ENCODE peak calls at places on chromosomes 12 and 14, in five cellular contexts. H is fibroblast of pulmonary artery; M is epithelial cell of esophagus; B is lower lobe of right lung; J is effector memory CD8-positive, alpha-beta T cell. N is an unnamed sample.

GRCh38 chr12:27723212-27723611 is 12.6 kb downstream of the MRPS35 start:
- DNase-seq in M (no peak), B (no peak), J (no peak), H (no peak), N (no peak)

GRCh38 chr12:68960162-68960501 is 27.2 kb upstream of the CPM start:
- DNase-seq in B (no peak), J (no peak), H (peak; percentile 35), M (no peak), N (no peak)

GRCh38 chr12:50390284-50390683 is 6.1 kb downstream of the FAM186A start:
- DNase-seq in M (peak; percentile 82), B (no peak), H (peak; percentile 88), J (no peak), N (no peak)

GRCh38 chr14:24965934-24966593 is 83.9 kb downstream of the STXBP6 start:
- DNase-seq in B (no peak), H (peak; percentile 79), J (no peak), M (peak; percentile 2), N (no peak)

GRCh38 chr14:45716506-45716905 is 463.5 kb upstream of the MIS18BP1 start:
- DNase-seq in M (peak; percentile 5), J (no peak), H (no peak), B (no peak), N (no peak)

GRCh38 chr12:32454075-32454474 is 54.7 kb downstream of the FGD4 start:
- DNase-seq in M (peak; percentile 73), J (no peak), B (no peak), H (peak; percentile 77), N (no peak)

GRCh38 chr14:61584258-61584657 is 111.1 kb upstream of the HIF1A start:
- DNase-seq in B (no peak), M (peak; percentile 87), J (no peak), H (peak; percentile 72), N (no peak)

GRCh38 chr12:118436986-118437385 is 60.6 kb downstream of the SUDS3 start:
- DNase-seq in H (peak; percentile 5), B (no peak), M (no peak), J (no peak), N (no peak)

GRCh38 chr14:54796961-54797360 is 105.7 kb downstream of the GCH1 start:
- DNase-seq in M (peak; percentile 72), J (no peak), B (no peak), H (peak; percentile 63), N (no peak)

GRCh38 chr14:50064993-50065392 is 51.4 kb downstream of the VCPKMT start:
- DNase-seq in H (no peak), M (peak; percentile 60), B (no peak), J (peak; percentile 62), N (peak; percentile 30)

GRCh38 chr12:13171921-13172859 is 24.3 kb upstream of the EMP1 start:
- DNase-seq in J (no peak), M (peak; percentile 91), H (no peak), B (no peak), N (no peak)

GRCh38 chr14:66435683-66436082 is 50.5 kb upstream of the CCDC196 start:
- DNase-seq in M (no peak), J (no peak), H (no peak), B (no peak), N (no peak)

GRCh38 chr14:68124885-68125731 is 305.5 kb downstream of the RAD51B start:
- DNase-seq in J (no peak), B (no peak), H (peak; percentile 82), M (peak; percentile 87), N (no peak)

GRCh38 chr14:41873379-41874034 is 266.8 kb downstream of the LRFN5 start:
- DNase-seq in J (no peak), B (no peak), M (no peak), H (peak; percentile 78), N (no peak)

GRCh38 chr12:42967850-42968249 is 378.3 kb upstream of the PRICKLE1 start:
- DNase-seq in M (no peak), B (no peak), J (no peak), H (no peak), N (no peak)

GRCh38 chr12:28857327-28857726 is 291.8 kb upstream of the FAR2 start:
- DNase-seq in H (no peak), M (no peak), B (no peak), J (no peak), N (no peak)

GRCh38 chr14:75886661-75887348 is 95.0 kb downstream of the TGFB3 start:
- DNase-seq in J (no peak), M (peak; percentile 54), B (no peak), H (peak; percentile 60), N (no peak)

GRCh38 chr12:51082561-51083139 is 746 bp downstream of the CSRNP2 start:
- DNase-seq in J (peak; percentile 9), H (peak; percentile 42), M (peak; percentile 24), B (no peak), N (peak; percentile 30)

GRCh38 chr12:67661311-67662011 is 12.9 kb downstream of the DYRK2 start:
- DNase-seq in M (no peak), B (no peak), H (no peak), J (no peak), N (no peak)

GRCh38 chr14:91681116-91681515 is 50.8 kb downstream of the CATSPERB start:
- DNase-seq in B (no peak), H (no peak), J (no peak), M (no peak), N (no peak)

GRCh38 chr12:26121323-26121740 is 3.5 kb downstream of the BHLHE41 start:
- DNase-seq in H (no peak), J (no peak), M (no peak), B (no peak), N (no peak)

GRCh38 chr12:20142956-20143355 is 225.4 kb upstream of the PDE3A start:
- DNase-seq in B (no peak), H (no peak), J (no peak), M (no peak), N (no peak)

GRCh38 chr14:21191809-21192446 is 36.1 kb upstream of the OR5AU1 start:
- DNase-seq in H (peak; percentile 40), M (peak; percentile 55), B (peak; percentile 92), J (peak; percentile 64), N (peak; percentile 38)

GRCh38 chr12:96371138-96371786 is 29.0 kb downstream of the CDK17 start:
- DNase-seq in M (no peak), H (no peak), B (no peak), J (no peak), N (no peak)

GRCh38 chr14:103563089-103563620 is 395 bp downstream of the COA8 start:
- DNase-seq in H (no peak), M (peak; percentile 67), J (no peak), B (peak; percentile 82), N (no peak)

GRCh38 chr12:30706476-30706875 is 10.8 kb upstream of the IPO8 start:
- DNase-seq in B (no peak), H (no peak), J (no peak), M (no peak), N (no peak)

GRCh38 chr12:65496617-65497016 is 218.1 kb downstream of the MSRB3 start:
- DNase-seq in M (no peak), J (no peak), H (peak; percentile 75), B (no peak), N (no peak)

GRCh38 chr14:60652674-60653387 is 3.6 kb upstream of the SIX1 start:
- DNase-seq in M (no peak), H (no peak), J (no peak), B (no peak), N (no peak)

GRCh38 chr12:124389537-124390441 is 94.9 kb downstream of the RFLNA start:
- DNase-seq in B (no peak), M (no peak), J (no peak), H (no peak), N (no peak)

GRCh38 chr12:89825591-89826449 is 117.2 kb upstream of the ATP2B1 start:
- DNase-seq in H (peak; percentile 49), M (peak; percentile 16), J (no peak), B (no peak), N (no peak)

GRCh38 chr14:32265584-32265983 is 62.5 kb upstream of the RNU6-8 start:
- DNase-seq in J (no peak), M (no peak), H (no peak), B (no peak), N (no peak)

GRCh38 chr12:11927311-11927935 is 143.3 kb upstream of the BCL2L14 start:
- DNase-seq in H (peak; percentile 75), J (no peak), B (no peak), M (no peak), N (no peak)

GRCh38 chr12:2248901-2249381 is 196.2 kb downstream of the CACNA1C start:
- DNase-seq in J (no peak), M (no peak), B (no peak), H (no peak), N (no peak)

GRCh38 chr14:23366163-23366921 is 1.4 kb upstream of the EFS start:
- DNase-seq in M (peak; percentile 83), H (peak; percentile 32), J (no peak), B (peak; percentile 72), N (peak; percentile 85)

GRCh38 chr14:104769324-104770071 is 16.6 kb downstream of the SIVA1 start:
- DNase-seq in M (no peak), B (no peak), H (no peak), J (no peak), N (no peak)

GRCh38 chr12:77213316-77213715 is 147.9 kb upstream of the E2F7 start:
- DNase-seq in B (no peak), J (no peak), M (no peak), H (peak; percentile 57), N (peak; percentile 71)

GRCh38 chr12:40010899-40011774 is 94.7 kb downstream of the SLC2A13 start:
- DNase-seq in H (peak; percentile 85), M (peak; percentile 78), J (peak; percentile 59), B (no peak), N (peak; percentile 71)

GRCh38 chr12:48125985-48126384 is 6.8 kb downstream of the PFKM start:
- DNase-seq in H (no peak), J (no peak), M (no peak), B (no peak), N (no peak)

GRCh38 chr12:1915082-1915968 is 3.1 kb downstream of the CACNA2D4 start:
- DNase-seq in J (peak; percentile 24), M (no peak), B (peak; percentile 37), H (no peak), N (no peak)

N was measured in putamen.